ENCODE peak calls at places on chromosomes 3 and 15, in four cellular contexts. T is fibroblast of the aortic adventitia, O is AG04449, M is A549. G is an unnamed sample.

GRCh38 chr3:9430733-9431132 is 33.3 kb downstream of the SETD5 start:
- DNase-seq in T (no peak), O (no peak), M (no peak), G (no peak)

GRCh38 chr15:76338555-76339301 is 2.2 kb downstream of the ISL2 start:
- DNase-seq in T (no peak), O (no peak), M (no peak), G (peak)

GRCh38 chr15:70436428-70436827 is 326.9 kb downstream of the UACA start:
- DNase-seq in T (no peak), O (no peak), M (no peak), G (no peak)

GRCh38 chr15:48800245-48800644 is 10.6 kb downstream of the CEP152 start:
- DNase-seq in T (no peak), O (no peak), M (no peak), G (no peak)

GRCh38 chr3:14125193-14126016 is 553 bp downstream of the TMEM43 start:
- DNase-seq in T (peak), O (peak), M (peak), G (peak)

GRCh38 chr3:13404625-13405452 is 15.3 kb downstream of the NUP210 start:
- DNase-seq in T (no peak), O (no peak), M (no peak), G (no peak)

GRCh38 chr3:172313671-172314070 is 134.6 kb downstream of the GHSR start:
- DNase-seq in T (no peak), O (no peak), M (no peak), G (no peak)

GRCh38 chr15:74384566-74385441 is 17.4 kb upstream of the CYP11A1 start:
- DNase-seq in T (peak), O (no peak), M (peak), G (no peak)

GRCh38 chr3:184334470-184335158 is 2.8 kb upstream of the FAM131A start:
- DNase-seq in T (peak), O (no peak), M (peak), G (peak)

GRCh38 chr3:151228291-151229125 is 25.5 kb upstream of the GPR171 start:
- DNase-seq in T (peak), O (peak), M (peak), G (peak)

GRCh38 chr15:39344662-39345141 is 236.2 kb upstream of the THBS1 start:
- DNase-seq in T (no peak), O (no peak), M (no peak), G (peak)

GRCh38 chr3:132311860-132312259 is 5.3 kb upstream of the ACP3 start:
- DNase-seq in T (peak), O (no peak), M (no peak), G (no peak)

GRCh38 chr3:123586131-123586530 is 1.3 kb upstream of the HACD2 start:
- DNase-seq in T (peak), O (no peak), M (peak), G (peak)

GRCh38 chr15:77181305-77182074 is 110.6 kb upstream of the TSPAN3 start:
- DNase-seq in T (no peak), O (no peak), M (no peak), G (no peak)

GRCh38 chr3:63861306-63861705 is 2.3 kb downstream of the THOC7 start:
- DNase-seq in T (no peak), O (no peak), M (no peak), G (no peak)

GRCh38 chr3:75305901-75306300 is 358.2 kb upstream of the FRG2C start:
- DNase-seq in T (no peak), O (no peak), M (no peak), G (no peak)

GRCh38 chr3:107668963-107669362 is 146.2 kb downstream of the BBX start:
- DNase-seq in T (no peak), O (no peak), M (no peak), G (no peak)

DNA sequence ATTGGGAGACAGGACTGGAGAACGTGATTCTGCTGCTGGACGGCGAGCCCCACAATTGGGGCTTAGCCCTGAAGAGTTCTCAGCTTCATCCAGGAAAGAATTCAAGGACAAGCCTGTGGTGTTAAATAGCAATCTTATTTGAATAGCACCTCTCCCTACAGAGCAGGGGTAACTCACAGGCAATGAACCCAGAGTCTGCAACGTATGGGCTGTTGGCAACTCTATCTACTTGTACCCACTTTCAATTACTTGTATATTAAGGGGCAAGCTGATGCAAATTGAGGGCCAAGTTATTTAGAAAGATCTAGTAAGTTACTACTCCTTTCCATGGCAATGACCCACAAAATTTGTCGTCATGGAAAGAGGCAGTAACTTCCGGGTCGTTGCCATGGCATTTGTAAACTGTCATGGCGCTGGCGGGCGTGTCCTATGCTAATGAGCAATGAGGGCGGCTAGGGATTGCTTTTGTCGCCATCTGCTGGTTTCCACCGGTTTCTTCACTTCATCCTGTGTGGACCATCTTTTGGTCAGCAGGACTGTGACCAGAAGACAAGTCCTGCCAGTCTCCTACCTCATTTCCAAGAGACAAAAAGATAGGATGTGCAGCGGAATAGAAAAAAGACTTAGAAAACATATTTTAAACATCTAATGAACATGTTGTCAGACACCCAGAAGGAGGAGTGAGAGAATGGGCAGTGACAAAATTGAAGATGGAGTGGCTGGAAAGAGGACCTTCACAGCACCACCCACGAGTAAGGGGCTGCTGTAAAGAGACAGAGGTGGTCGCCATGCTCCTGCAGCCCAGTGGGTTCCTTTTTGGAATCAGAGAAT is 45.8 kb upstream of the SH3BP5 start:
- DNase-seq in T (peak), O (peak), M (peak), G (peak)
- H3K4me3 ChIP-seq in T (no peak), O (no peak), M (no peak), G (no peak)

GRCh38 chr3:23760325-23760724 is 45.4 kb upstream of the UBE2E1 start:
- DNase-seq in T (no peak), O (no peak), M (no peak), G (no peak)

GRCh38 chr3:23763040-23763477 is 42.7 kb upstream of the UBE2E1 start:
- DNase-seq in T (peak), O (no peak), M (no peak), G (no peak)

GRCh38 chr3:23760871-23761373 is 44.8 kb upstream of the UBE2E1 start:
- DNase-seq in T (no peak), O (no peak), M (no peak), G (no peak)

GRCh38 chr3:23762214-23763039 is 43.3 kb upstream of the UBE2E1 start:
- DNase-seq in T (no peak), O (no peak), M (no peak), G (peak)

DNA sequence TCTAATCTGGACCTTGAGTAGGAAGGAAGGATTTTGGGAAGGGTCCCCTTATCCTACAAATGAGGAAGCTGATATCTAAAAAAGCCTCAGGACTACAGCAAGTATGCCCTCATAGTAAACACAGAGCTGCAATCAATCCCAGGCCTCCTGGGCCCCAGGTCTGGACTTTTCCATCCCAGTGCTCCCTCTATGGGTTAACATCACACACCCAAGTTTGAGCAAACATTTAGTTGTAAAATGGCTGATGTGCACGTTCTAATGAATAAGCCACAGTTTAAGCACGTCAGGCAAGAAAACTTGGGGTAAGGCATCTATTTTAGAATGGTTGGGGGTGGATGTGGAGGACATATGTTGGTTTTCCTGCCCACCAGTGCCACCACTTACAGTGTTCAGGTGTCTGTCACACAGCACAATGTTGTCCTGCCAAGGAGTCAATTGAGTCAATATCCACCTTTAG is 44.3 kb upstream of the UBE2E1 start:
- DNase-seq in T (peak), O (no peak), M (peak), G (peak)
- TF ChIP-seq CTCF in T (peak), O (peak), M (peak), G (peak)

GRCh38 chr15:45198337-45199135 is 10.8 kb upstream of the SHF start:
- DNase-seq in T (peak), O (peak), M (peak), G (peak)
- H3K4me3 ChIP-seq in T (peak), O (peak), M (peak), G (peak)

GRCh38 chr3:169479314-169479939 is 184.1 kb downstream of the MECOM start:
- DNase-seq in T (peak), O (no peak), M (no peak), G (no peak)
- TF ChIP-seq CTCF in T (no peak), O (no peak), M (no peak), G (no peak)

GRCh38 chr3:23474580-23475357 is 271.6 kb downstream of the UBE2E2 start:
- DNase-seq in T (no peak), O (no peak), M (no peak), G (no peak)
- H3K4me3 ChIP-seq in T (no peak), O (no peak), M (no peak), G (no peak)

GRCh38 chr3:186787642-186788481 is 4.5 kb downstream of the EIF4A2 start:
- DNase-seq in T (peak), O (no peak), M (no peak), G (peak)

GRCh38 chr3:186789554-186790260 is 6.3 kb downstream of the EIF4A2 start:
- DNase-seq in T (peak), O (no peak), M (no peak), G (peak)

GRCh38 chr3:186786810-186787375 is 3.5 kb downstream of the EIF4A2 start:
- DNase-seq in T (peak), O (no peak), M (no peak), G (peak)

GRCh38 chr3:186788482-186789370 is 5.3 kb downstream of the EIF4A2 start:
- DNase-seq in T (peak), O (no peak), M (no peak), G (peak)

GRCh38 chr3:186790261-186790981 is 7.0 kb downstream of the EIF4A2 start:
- DNase-seq in T (peak), O (no peak), M (peak), G (peak)
- TF ChIP-seq CTCF in T (peak), O (no peak), M (no peak), G (no peak)

GRCh38 chr15:90191795-90192494 is 9.2 kb upstream of the SEMA4B start:
- DNase-seq in T (no peak), O (no peak), M (peak), G (peak)

GRCh38 chr15:90188914-90189748 is 12.0 kb upstream of the SEMA4B start:
- DNase-seq in T (no peak), O (no peak), M (no peak), G (no peak)

GRCh38 chr15:90189781-90190467 is 11.2 kb upstream of the SEMA4B start:
- DNase-seq in T (no peak), O (no peak), M (no peak), G (no peak)

GRCh38 chr15:90191344-90191687 is 9.8 kb upstream of the SEMA4B start:
- DNase-seq in T (no peak), O (no peak), M (no peak), G (no peak)

GRCh38 chr15:90190606-90191343 is 10.4 kb upstream of the SEMA4B start:
- DNase-seq in T (no peak), O (no peak), M (no peak), G (no peak)
- H3K4me3 ChIP-seq in T (no peak), O (no peak), M (no peak), G (no peak)

GRCh38 chr3:6791161-6791560 is 69.8 kb upstream of the GRM7 start:
- DNase-seq in T (no peak), O (no peak), M (no peak), G (no peak)
- TF ChIP-seq CTCF in T (no peak), O (no peak), M (no peak), G (no peak)

GRCh38 chr3:17782751-17783150 is 40.3 kb upstream of the TBC1D5 start:
- DNase-seq in T (no peak), O (no peak), M (no peak), G (no peak)
- H3K4me3 ChIP-seq in T (no peak), O (no peak), M (no peak), G (no peak)

GRCh38 chr3:179093807-179094206 is 22.2 kb upstream of the ZMAT3 start:
- DNase-seq in T (no peak), O (no peak), M (no peak), G (no peak)

GRCh38 chr3:179100652-179101051 is 29.0 kb upstream of the ZMAT3 start:
- DNase-seq in T (no peak), O (no peak), M (no peak), G (peak)

DNA sequence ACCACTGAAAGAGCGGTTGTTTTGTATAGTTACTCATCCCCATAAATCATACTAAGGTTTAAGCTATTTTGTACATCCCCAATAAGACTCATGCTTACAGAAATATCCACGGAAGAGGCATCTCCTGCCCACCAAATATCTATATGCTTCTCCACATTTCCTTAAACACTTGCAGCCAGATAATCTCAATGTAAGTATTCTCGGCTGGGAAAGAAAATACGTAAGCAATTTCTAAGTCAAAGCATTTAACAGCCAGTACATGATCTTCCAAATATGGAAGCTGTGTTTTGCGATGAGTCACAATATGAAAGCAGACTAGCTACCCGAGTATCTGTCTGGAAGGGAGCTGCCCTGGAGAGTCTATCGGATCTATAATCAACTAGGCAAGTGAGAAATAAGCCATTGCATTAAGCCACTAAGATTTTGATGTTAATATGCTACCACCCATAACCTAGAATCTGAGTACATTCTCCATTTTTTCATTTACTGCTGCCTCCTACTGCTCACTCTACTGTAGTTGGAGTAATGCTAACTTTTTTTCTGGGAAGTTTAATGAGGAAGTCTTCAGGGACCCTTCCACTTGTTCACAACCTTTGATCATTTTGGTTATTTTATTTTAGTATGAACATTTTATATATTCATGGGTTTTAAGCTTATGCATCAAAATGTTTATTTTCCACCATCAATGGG is 26.9 kb upstream of the ZMAT3 start:
- DNase-seq in T (peak), O (no peak), M (no peak), G (peak)
- TF ChIP-seq CTCF in T (peak), O (no peak), M (no peak), G (no peak)

G was measured in foreskin fibroblast.